ENCODE peak calls at places on chromosomes 12 and 14, in ten cellular contexts. U, R, K, N, D, Q, X, J, W and Z are unnamed samples.

GRCh38 chr12:52007158-52007921 is 594 bp downstream of the TAMALIN start:
- DNase-seq in U (no peak), R (no peak), K (peak; percentile 38), N (no peak), D (peak; percentile 80), Q (no peak), X (peak; percentile 40), J (no peak), W (no peak), Z (no peak)

GRCh38 chr12:53677612-53678133 is 1.8 kb upstream of the ATP5MC2 start:
- DNase-seq in U (peak; percentile 64), R (no peak), K (no peak), N (no peak), D (no peak), Q (no peak), X (no peak), J (no peak), W (no peak), Z (no peak)

GRCh38 chr12:62919827-62920226 is 15.1 kb downstream of the PPM1H start:
- DNase-seq in U (peak; percentile 68), R (no peak), K (peak; percentile 57), N (no peak), D (no peak), Q (no peak), X (no peak), J (no peak), W (no peak), Z (peak; percentile 51)

GRCh38 chr14:64931123-64931522 is 11.4 kb downstream of the GPX2 start:
- DNase-seq in U (no peak), R (no peak), K (no peak), N (no peak), D (no peak), Q (no peak), X (no peak), J (no peak), W (no peak), Z (no peak)

GRCh38 chr14:64702493-64703392 is 1.5 kb upstream of the PLEKHG3 start:
- DNase-seq in U (no peak), R (peak; percentile 71), K (no peak), N (peak; percentile 9), D (peak; percentile 90), Q (no peak), X (no peak), J (no peak), W (peak; percentile 41), Z (no peak)

GRCh38 chr12:21559855-21560569 is 33.9 kb downstream of the SPX start:
- DNase-seq in U (no peak), R (no peak), K (no peak), N (no peak), D (no peak), Q (peak; percentile 36), X (no peak), J (no peak), W (no peak), Z (no peak)

GRCh38 chr14:85308531-85309300 is 221.2 kb upstream of the FLRT2 start:
- DNase-seq in U (no peak), R (no peak), K (no peak), N (no peak), D (no peak), Q (no peak), X (no peak), J (no peak), W (no peak), Z (no peak)

GRCh38 chr14:84375235-84375634 is 1154.7 kb upstream of the FLRT2 start:
- DNase-seq in U (no peak), R (no peak), K (no peak), N (no peak), D (no peak), Q (no peak), X (no peak), J (no peak), W (no peak), Z (no peak)

GRCh38 chr12:56326533-56326932 is 7.3 kb downstream of the PAN2 start:
- DNase-seq in U (no peak), R (no peak), K (no peak), N (no peak), D (no peak), Q (no peak), X (no peak), J (no peak), W (no peak), Z (no peak)

GRCh38 chr12:92193846-92194245 is 48.2 kb upstream of the BTG1 start:
- DNase-seq in U (no peak), R (no peak), K (no peak), N (no peak), D (no peak), Q (no peak), X (no peak), J (no peak), W (no peak), Z (no peak)

GRCh38 chr14:63203618-63204406 is 431 bp upstream of the RHOJ start:
- DNase-seq in U (peak; percentile 64), R (peak; percentile 80), K (peak; percentile 80), N (peak; percentile 4), D (peak; percentile 12), Q (peak; percentile 94), X (no peak), J (peak; percentile 69), W (peak; percentile 76), Z (peak; percentile 89)

GRCh38 chr14:56807586-56808168 is 2.6 kb downstream of the OTX2 start:
- DNase-seq in U (no peak), R (no peak), K (no peak), N (no peak), D (peak; percentile 51), Q (no peak), X (no peak), J (no peak), W (peak; percentile 21), Z (no peak)

GRCh38 chr12:120496353-120497340 is 734 bp downstream of the DYNLL1 start:
- DNase-seq in U (peak; percentile 76), R (peak; percentile 81), K (peak; percentile 62), N (peak; percentile 37), D (peak; percentile 80), Q (no peak), X (peak; percentile 23), J (no peak), W (peak; percentile 41), Z (no peak)

GRCh38 chr12:93621986-93622385 is 49.5 kb downstream of the SOCS2 start:
- DNase-seq in U (no peak), R (no peak), K (no peak), N (no peak), D (no peak), Q (no peak), X (no peak), J (no peak), W (no peak), Z (no peak)

GRCh38 chr12:85835810-85836715 is at the start of gene RASSF9:
- DNase-seq in U (peak; percentile 61), R (peak; percentile 79), K (peak; percentile 72), N (no peak), D (no peak), Q (no peak), X (no peak), J (no peak), W (no peak), Z (no peak)

GRCh38 chr14:31505411-31505810 is 17.6 kb upstream of the GPR33 start:
- DNase-seq in U (no peak), R (no peak), K (no peak), N (no peak), D (no peak), Q (peak; percentile 32), X (no peak), J (peak; percentile 85), W (no peak), Z (peak; percentile 38)

GRCh38 chr12:121570467-121571283 is 10.1 kb downstream of the KDM2B start:
- DNase-seq in U (no peak), R (no peak), K (no peak), N (no peak), D (no peak), Q (no peak), X (no peak), J (no peak), W (no peak), Z (no peak)

GRCh38 chr14:75562048-75562447 is 16.4 kb upstream of the FLVCR2 start:
- DNase-seq in U (no peak), R (no peak), K (no peak), N (no peak), D (no peak), Q (no peak), X (peak; percentile 43), J (no peak), W (no peak), Z (no peak)

GRCh38 chr14:65428691-65429090 is 16.2 kb downstream of the FUT8 start:
- DNase-seq in U (no peak), R (no peak), K (no peak), N (no peak), D (no peak), Q (no peak), X (no peak), J (no peak), W (no peak), Z (no peak)

GRCh38 chr12:25864287-25864686 is 94.2 kb upstream of the RASSF8 start:
- DNase-seq in U (no peak), R (no peak), K (no peak), N (no peak), D (no peak), Q (no peak), X (no peak), J (no peak), W (no peak), Z (peak; percentile 9)

GRCh38 chr12:54459355-54459754 is 14.0 kb downstream of the GTSF1 start:
- DNase-seq in U (no peak), R (no peak), K (no peak), N (no peak), D (no peak), Q (no peak), X (no peak), J (no peak), W (no peak), Z (no peak)

GRCh38 chr12:27185234-27186045 is 58.6 kb upstream of the STK38L start:
- DNase-seq in U (no peak), R (no peak), K (no peak), N (peak; percentile 91), D (no peak), Q (peak; percentile 84), X (no peak), J (no peak), W (no peak), Z (peak; percentile 19)

GRCh38 chr14:40413146-40413545 is 980.9 kb upstream of the FBXO33 start:
- DNase-seq in U (no peak), R (no peak), K (no peak), N (no peak), D (no peak), Q (peak; percentile 42), X (no peak), J (no peak), W (no peak), Z (no peak)

GRCh38 chr12:47077206-47078085 is 2.0 kb upstream of the PCED1B start:
- DNase-seq in U (no peak), R (no peak), K (no peak), N (no peak), D (no peak), Q (no peak), X (no peak), J (no peak), W (no peak), Z (no peak)

GRCh38 chr14:100540141-100540925 is 46.9 kb downstream of the BEGAIN start:
- DNase-seq in U (no peak), R (peak; percentile 53), K (no peak), N (no peak), D (peak; percentile 91), Q (no peak), X (no peak), J (no peak), W (peak; percentile 75), Z (no peak)

GRCh38 chr12:102388469-102388868 is 91.9 kb downstream of the IGF1 start:
- DNase-seq in U (no peak), R (no peak), K (no peak), N (no peak), D (no peak), Q (no peak), X (no peak), J (no peak), W (no peak), Z (no peak)

GRCh38 chr14:79437951-79438350 is 773.4 kb downstream of the DIO2 start:
- DNase-seq in U (no peak), R (no peak), K (no peak), N (no peak), D (no peak), Q (no peak), X (no peak), J (no peak), W (no peak), Z (no peak)

GRCh38 chr14:67357583-67358354 is 1.8 kb downstream of the ATP6V1D start:
- DNase-seq in U (no peak), R (no peak), K (no peak), N (no peak), D (peak; percentile 13), Q (no peak), X (no peak), J (no peak), W (no peak), Z (no peak)